ENCODE peak calls at places on chromosomes 4 and X, in four cellular contexts. C is A549, F is HepG2, P is K562. W is an unnamed sample.

GRCh38 chr4:8849266-8850073 is 22.2 kb downstream of the HMX1 start:
- DNase-seq in F (no peak), C (no peak), P (no peak), W (no peak)

GRCh38 chrX:108224727-108225455 is 133.3 kb downstream of the ATG4A start:
- DNase-seq in C (peak; percentile 30), P (peak; percentile 42), F (peak; percentile 37), W (peak; percentile 31)

GRCh38 chr4:76250962-76251361 is 559 bp upstream of the FAM47E start:
- DNase-seq in C (peak; percentile 6), F (no peak), P (no peak), W (no peak)

GRCh38 chrX:53383376-53384087 is 38.9 kb downstream of the SMC1A start:
- DNase-seq in C (no peak), P (no peak), F (peak; percentile 67), W (no peak)

GRCh38 chr4:8165374-8165896 is 6.8 kb upstream of the ABLIM2 start:
- DNase-seq in C (no peak), F (no peak), P (no peak), W (no peak)

GRCh38 chrX:310621-311155 is 7.9 kb downstream of the GTPBP6 start:
- DNase-seq in F (no peak), C (no peak), P (no peak), W (no peak)

GRCh38 chrX:134256684-134257083 is 19.7 kb downstream of the CCDC160 start:
- DNase-seq in C (no peak), F (no peak), P (no peak), W (no peak)

GRCh38 chrX:115337735-115338134 is 48.2 kb downstream of the LUZP4 start:
- DNase-seq in P (no peak), C (no peak), F (no peak), W (peak; percentile 86)

GRCh38 chr4:150664935-150665334 is 83.0 kb downstream of the MAB21L2 start:
- DNase-seq in C (no peak), P (no peak), F (peak; percentile 7), W (no peak)

GRCh38 chr4:73433140-73433539 is 2.9 kb upstream of the AFP start:
- DNase-seq in F (no peak), P (no peak), C (no peak), W (no peak)

GRCh38 chr4:81069706-81070331 is 39.3 kb downstream of the BMP3 start:
- DNase-seq in P (peak; percentile 55), F (peak; percentile 82), C (peak; percentile 7), W (peak; percentile 90)

GRCh38 chrX:107666931-107667330 is 38.6 kb downstream of the PRPS1 start:
- DNase-seq in F (no peak), P (no peak), C (no peak), W (no peak)

GRCh38 chr4:94957030-94957429 is 199.3 kb downstream of the BMPR1B start:
- DNase-seq in P (no peak), F (no peak), C (no peak), W (no peak)

GRCh38 chr4:3186609-3187008 is 62.4 kb upstream of the MSANTD1 start:
- DNase-seq in P (no peak), C (no peak), F (no peak), W (no peak)

GRCh38 chr4:169604903-169605331 is 7.5 kb downstream of the NEK1 start:
- DNase-seq in F (no peak), P (no peak), C (no peak), W (no peak)

GRCh38 chr4:74545488-74545887 is 100.6 kb downstream of the AREG start:
- DNase-seq in F (no peak), P (no peak), C (no peak), W (no peak)

GRCh38 chr4:107035711-107036601 is at the start of gene DKK2:
- DNase-seq in C (no peak), F (no peak), P (no peak), W (peak; percentile 28)

GRCh38 chr4:21952549-21952948 is 4.0 kb upstream of the KCNIP4 start:
- DNase-seq in P (no peak), F (no peak), C (no peak), W (no peak)

GRCh38 chrX:107374116-107374515 is 75.3 kb upstream of the FRMPD3 start:
- DNase-seq in F (no peak), C (no peak), P (no peak), W (no peak)

DNA sequence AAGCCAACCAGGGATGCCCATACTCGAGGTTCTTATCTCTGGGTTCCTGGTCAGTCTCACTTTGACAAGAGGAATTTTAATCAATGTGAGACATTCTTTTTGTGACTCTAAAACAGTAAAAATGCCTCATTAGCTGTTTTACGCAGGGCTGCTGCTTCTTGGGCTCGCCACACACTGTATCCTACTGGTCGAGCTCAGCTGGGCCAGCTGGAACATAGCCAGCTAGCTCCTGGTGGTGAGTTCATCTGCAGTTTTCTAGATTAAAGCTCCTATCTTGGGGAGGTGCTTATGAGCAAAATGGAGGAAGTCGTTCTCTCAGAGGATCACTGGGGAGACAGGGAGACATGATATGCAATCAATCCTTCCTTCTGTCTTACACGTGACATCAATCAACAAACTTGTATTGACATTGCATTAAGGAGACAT is 55.9 kb upstream of the LEF1 start:
- DNase-seq in P (peak; percentile 75), F (no peak), C (no peak), W (peak; percentile 13)
- TF ChIP-seq MAFK in P (no peak), F (no peak), C (no peak), W (no peak)

GRCh38 chrX:16633754-16634153 is 16.2 kb upstream of the S100G start:
- DNase-seq in C (no peak), F (no peak), P (peak; percentile 27), W (peak; percentile 50)
- TF ChIP-seq MAFK in C (peak; percentile 13), F (no peak), P (peak; percentile 77), W (peak; percentile 69)

GRCh38 chrX:124555036-124555595 is 208.8 kb downstream of the SH2D1A start:
- DNase-seq in P (no peak), F (no peak), C (no peak), W (peak; percentile 68)
- TF ChIP-seq MAFK in P (no peak), F (no peak), C (no peak), W (no peak)

GRCh38 chr4:68461790-68462189 is 14.5 kb downstream of the TMPRSS11E start:
- DNase-seq in C (no peak), F (no peak), P (no peak), W (no peak)

GRCh38 chr4:68465058-68465457 is 17.8 kb downstream of the TMPRSS11E start:
- DNase-seq in F (no peak), C (no peak), P (no peak), W (no peak)

GRCh38 chr4:68466185-68466584 is 18.9 kb downstream of the TMPRSS11E start:
- DNase-seq in P (no peak), C (no peak), F (no peak), W (peak; percentile 68)

GRCh38 chr4:68466751-68467150 is 19.5 kb downstream of the TMPRSS11E start:
- DNase-seq in F (no peak), C (no peak), P (no peak), W (no peak)

DNA sequence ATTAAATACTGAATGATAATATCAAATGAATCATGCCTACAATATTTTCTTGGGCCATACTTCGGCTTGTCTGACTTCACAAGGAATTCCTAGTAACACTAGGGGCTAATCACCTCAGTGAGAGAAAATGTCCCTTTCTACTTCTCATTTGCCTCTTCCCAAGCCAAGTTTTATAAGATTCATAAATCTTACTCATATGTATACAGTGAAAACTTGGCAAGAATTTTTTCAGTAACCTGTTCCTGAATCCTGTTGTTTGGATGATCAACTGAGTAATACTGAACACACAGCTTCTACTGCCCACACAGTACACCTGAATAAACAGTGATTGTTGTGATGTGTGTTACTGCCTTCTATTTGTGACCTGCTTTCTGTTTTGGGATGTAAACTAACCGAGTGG is 16.5 kb downstream of the TMPRSS11E start:
- DNase-seq in C (no peak), F (no peak), P (no peak), W (peak; percentile 45)
- TF ChIP-seq MAFK in C (no peak), F (no peak), P (no peak), W (no peak)

DNA sequence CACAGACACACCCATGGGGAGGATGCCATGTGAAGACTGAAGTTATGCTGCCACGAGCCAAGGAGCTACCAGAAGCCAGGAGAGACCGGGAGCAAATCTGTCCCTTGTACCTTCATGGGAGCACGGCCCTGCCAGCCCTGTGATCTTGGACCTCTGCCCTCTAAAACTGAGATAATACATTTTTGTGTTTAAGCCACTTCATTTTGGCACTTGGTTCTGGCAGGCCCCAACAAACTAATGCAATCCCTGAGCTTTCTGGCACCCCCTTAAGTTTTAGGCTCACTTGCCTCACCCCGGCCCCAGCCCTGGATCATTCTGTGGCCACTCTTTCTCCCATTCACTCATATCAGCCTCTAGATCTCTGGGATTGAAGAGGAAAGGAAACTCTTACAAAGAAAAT is 35.4 kb downstream of the SEL1L3 start:
- DNase-seq in F (no peak), C (no peak), P (no peak), W (no peak)
- TF ChIP-seq MAFK in F (no peak), C (no peak), P (no peak), W (no peak)

GRCh38 chrX:48969471-48969870 is 2.2 kb downstream of the KCND1 start:
- DNase-seq in C (no peak), P (no peak), F (no peak), W (no peak)
- TF ChIP-seq MAFK in C (no peak), P (no peak), F (no peak), W (no peak)

GRCh38 chr4:143581331-143581961 is 67.9 kb downstream of the SMARCA5 start:
- DNase-seq in P (no peak), F (no peak), C (no peak), W (no peak)
- TF ChIP-seq MAFK in P (no peak), F (no peak), C (no peak), W (no peak)

GRCh38 chr4:122252584-122252983 is 100.5 kb downstream of the BLTP1 start:
- DNase-seq in F (no peak), P (no peak), C (no peak), W (no peak)
- TF ChIP-seq MAFK in F (no peak), P (no peak), C (no peak), W (no peak)

DNA sequence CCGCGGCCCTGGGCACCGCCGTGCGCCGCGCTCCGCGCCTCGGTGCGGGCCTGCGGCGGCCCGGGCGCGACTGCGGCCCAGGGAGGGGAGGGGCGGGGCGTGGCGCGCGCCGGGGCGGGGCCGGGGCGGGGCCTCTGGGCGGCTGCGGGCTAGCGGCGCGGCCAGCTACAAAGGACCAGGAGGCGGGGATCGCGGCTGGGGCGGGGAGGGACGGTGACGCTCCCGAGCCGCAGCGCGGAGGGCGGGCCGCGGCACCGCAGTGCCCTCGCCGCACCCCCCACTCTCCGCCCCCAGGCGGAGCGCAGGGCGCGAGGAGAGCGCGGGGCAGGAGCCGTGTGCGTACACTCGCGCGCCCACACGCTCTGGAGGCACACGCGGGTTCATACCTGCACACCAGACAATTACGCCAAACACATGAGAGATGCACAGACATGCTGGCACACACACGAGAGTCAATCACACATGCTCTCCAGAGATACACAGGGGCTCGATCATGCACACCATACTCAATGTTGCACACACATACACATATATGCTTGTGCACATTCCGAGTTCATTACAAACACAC is at the start of gene CRMP1:
- DNase-seq in P (no peak), F (no peak), C (no peak), W (no peak)
- TF ChIP-seq MAFK in P (no peak), F (no peak), C (no peak), W (no peak)

W was measured in IMR-90.